ENCODE peak calls at places on chromosomes 4 and X, in nine cellular contexts. One of them, this sample, is unnamed.

GRCh38 chr4:108830509-108831244 is 67.8 kb upstream of the ETNPPL start:
- DNase-seq in activated naive CD4-positive, alpha-beta T cell treated with anti-CD3 and anti-CD28 coated beads, Interleukin-2, amount 50 U/mL, for 16 hours: no peak
- DNase-seq in iPS-NIHi11: no peak
- DNase-seq in activated CD4-positive, alpha-beta T cell treated with anti-CD3 and anti-CD28 coated beads, Interleukin-2, amount 10 ng/mL, durations not matched to agents 7 days and 5 days: peak; percentile 12
- DNase-seq in T follicular helper cell: no peak
- DNase-seq in PC-3: no peak
- DNase-seq in iris pigment epithelial cell: peak; percentile 82
- DNase-seq in myocyte: peak; percentile 98
- DNase-seq in SW 1271: no peak
- DNase-seq in this sample: peak; percentile 21

GRCh38 chr4:76513517-76513916 is 78.5 kb downstream of the SHROOM3 start:
- DNase-seq in SW 1271: no peak
- DNase-seq in PC-3: peak; percentile 26
- DNase-seq in myocyte: no peak
- DNase-seq in iris pigment epithelial cell: no peak
- DNase-seq in activated naive CD4-positive, alpha-beta T cell treated with anti-CD3 and anti-CD28 coated beads, Interleukin-2, amount 50 U/mL, for 16 hours: no peak
- DNase-seq in T follicular helper cell: no peak
- DNase-seq in iPS-NIHi11: no peak
- DNase-seq in activated CD4-positive, alpha-beta T cell treated with anti-CD3 and anti-CD28 coated beads, Interleukin-2, amount 10 ng/mL, durations not matched to agents 7 days and 5 days: no peak
- DNase-seq in this sample: no peak

GRCh38 chr4:158796370-158797140 is 27.7 kb downstream of the FNIP2 start:
- DNase-seq in iris pigment epithelial cell: peak; percentile 58
- DNase-seq in SW 1271: no peak
- DNase-seq in PC-3: no peak
- DNase-seq in iPS-NIHi11: no peak
- DNase-seq in activated naive CD4-positive, alpha-beta T cell treated with anti-CD3 and anti-CD28 coated beads, Interleukin-2, amount 50 U/mL, for 16 hours: no peak
- DNase-seq in activated CD4-positive, alpha-beta T cell treated with anti-CD3 and anti-CD28 coated beads, Interleukin-2, amount 10 ng/mL, durations not matched to agents 7 days and 5 days: no peak
- DNase-seq in T follicular helper cell: no peak
- DNase-seq in myocyte: no peak
- DNase-seq in this sample: peak; percentile 46

GRCh38 chr4:98519268-98519993 is 139.0 kb downstream of the TSPAN5 start:
- DNase-seq in activated naive CD4-positive, alpha-beta T cell treated with anti-CD3 and anti-CD28 coated beads, Interleukin-2, amount 50 U/mL, for 16 hours: no peak
- DNase-seq in PC-3: no peak
- DNase-seq in myocyte: no peak
- DNase-seq in iris pigment epithelial cell: peak; percentile 93
- DNase-seq in activated CD4-positive, alpha-beta T cell treated with anti-CD3 and anti-CD28 coated beads, Interleukin-2, amount 10 ng/mL, durations not matched to agents 7 days and 5 days: no peak
- DNase-seq in T follicular helper cell: no peak
- DNase-seq in SW 1271: no peak
- DNase-seq in iPS-NIHi11: no peak
- DNase-seq in this sample: no peak

GRCh38 chrX:47722260-47722659 is 63.3 kb upstream of the UXT start:
- DNase-seq in T follicular helper cell: no peak
- DNase-seq in myocyte: no peak
- DNase-seq in PC-3: no peak
- DNase-seq in activated naive CD4-positive, alpha-beta T cell treated with anti-CD3 and anti-CD28 coated beads, Interleukin-2, amount 50 U/mL, for 16 hours: no peak
- DNase-seq in iris pigment epithelial cell: no peak
- DNase-seq in SW 1271: no peak
- DNase-seq in iPS-NIHi11: no peak
- DNase-seq in activated CD4-positive, alpha-beta T cell treated with anti-CD3 and anti-CD28 coated beads, Interleukin-2, amount 10 ng/mL, durations not matched to agents 7 days and 5 days: no peak
- DNase-seq in this sample: no peak

GRCh38 chr4:48902266-48902665 is 4.3 kb downstream of the OCIAD2 start:
- DNase-seq in iPS-NIHi11: no peak
- DNase-seq in activated CD4-positive, alpha-beta T cell treated with anti-CD3 and anti-CD28 coated beads, Interleukin-2, amount 10 ng/mL, durations not matched to agents 7 days and 5 days: no peak
- DNase-seq in T follicular helper cell: no peak
- DNase-seq in SW 1271: no peak
- DNase-seq in activated naive CD4-positive, alpha-beta T cell treated with anti-CD3 and anti-CD28 coated beads, Interleukin-2, amount 50 U/mL, for 16 hours: no peak
- DNase-seq in iris pigment epithelial cell: peak; percentile 42
- DNase-seq in myocyte: no peak
- DNase-seq in PC-3: peak; percentile 18
- DNase-seq in this sample: no peak

GRCh38 chr4:186018756-186019155 is 50.2 kb upstream of the TLR3 start:
- DNase-seq in PC-3: no peak
- DNase-seq in iris pigment epithelial cell: no peak
- DNase-seq in activated naive CD4-positive, alpha-beta T cell treated with anti-CD3 and anti-CD28 coated beads, Interleukin-2, amount 50 U/mL, for 16 hours: no peak
- DNase-seq in T follicular helper cell: no peak
- DNase-seq in iPS-NIHi11: no peak
- DNase-seq in activated CD4-positive, alpha-beta T cell treated with anti-CD3 and anti-CD28 coated beads, Interleukin-2, amount 10 ng/mL, durations not matched to agents 7 days and 5 days: no peak
- DNase-seq in SW 1271: no peak
- DNase-seq in myocyte: no peak
- DNase-seq in this sample: no peak

GRCh38 chr4:30753316-30753715 is 33.1 kb downstream of the PCDH7 start:
- DNase-seq in T follicular helper cell: no peak
- DNase-seq in myocyte: no peak
- DNase-seq in iris pigment epithelial cell: peak; percentile 76
- DNase-seq in PC-3: peak; percentile 72
- DNase-seq in activated naive CD4-positive, alpha-beta T cell treated with anti-CD3 and anti-CD28 coated beads, Interleukin-2, amount 50 U/mL, for 16 hours: no peak
- DNase-seq in iPS-NIHi11: no peak
- DNase-seq in activated CD4-positive, alpha-beta T cell treated with anti-CD3 and anti-CD28 coated beads, Interleukin-2, amount 10 ng/mL, durations not matched to agents 7 days and 5 days: no peak
- DNase-seq in SW 1271: no peak
- DNase-seq in this sample: no peak

GRCh38 chr4:94621491-94622080 is 136.2 kb upstream of the BMPR1B start:
- DNase-seq in activated CD4-positive, alpha-beta T cell treated with anti-CD3 and anti-CD28 coated beads, Interleukin-2, amount 10 ng/mL, durations not matched to agents 7 days and 5 days: peak; percentile 39
- DNase-seq in iPS-NIHi11: peak; percentile 44
- DNase-seq in SW 1271: peak; percentile 34
- DNase-seq in myocyte: peak; percentile 48
- DNase-seq in activated naive CD4-positive, alpha-beta T cell treated with anti-CD3 and anti-CD28 coated beads, Interleukin-2, amount 50 U/mL, for 16 hours: no peak
- DNase-seq in PC-3: peak; percentile 67
- DNase-seq in iris pigment epithelial cell: peak; percentile 44
- DNase-seq in T follicular helper cell: peak; percentile 2
- DNase-seq in this sample: peak; percentile 25

GRCh38 chr4:524196-524595 is 25.2 kb downstream of the PIGG start:
- DNase-seq in iris pigment epithelial cell: no peak
- DNase-seq in SW 1271: no peak
- DNase-seq in activated naive CD4-positive, alpha-beta T cell treated with anti-CD3 and anti-CD28 coated beads, Interleukin-2, amount 50 U/mL, for 16 hours: no peak
- DNase-seq in myocyte: no peak
- DNase-seq in PC-3: no peak
- DNase-seq in iPS-NIHi11: no peak
- DNase-seq in T follicular helper cell: no peak
- DNase-seq in activated CD4-positive, alpha-beta T cell treated with anti-CD3 and anti-CD28 coated beads, Interleukin-2, amount 10 ng/mL, durations not matched to agents 7 days and 5 days: no peak
- DNase-seq in this sample: no peak

GRCh38 chr4:1402021-1402515 is 4.2 kb downstream of the NKX1-1 start:
- DNase-seq in myocyte: no peak
- DNase-seq in T follicular helper cell: no peak
- DNase-seq in activated naive CD4-positive, alpha-beta T cell treated with anti-CD3 and anti-CD28 coated beads, Interleukin-2, amount 50 U/mL, for 16 hours: no peak
- DNase-seq in iris pigment epithelial cell: no peak
- DNase-seq in iPS-NIHi11: peak; percentile 38
- DNase-seq in SW 1271: no peak
- DNase-seq in activated CD4-positive, alpha-beta T cell treated with anti-CD3 and anti-CD28 coated beads, Interleukin-2, amount 10 ng/mL, durations not matched to agents 7 days and 5 days: no peak
- DNase-seq in PC-3: no peak
- DNase-seq in this sample: peak; percentile 14

GRCh38 chrX:50036481-50036880 is 114.1 kb downstream of the CLCN5 start:
- DNase-seq in SW 1271: no peak
- DNase-seq in myocyte: no peak
- DNase-seq in iPS-NIHi11: no peak
- DNase-seq in activated naive CD4-positive, alpha-beta T cell treated with anti-CD3 and anti-CD28 coated beads, Interleukin-2, amount 50 U/mL, for 16 hours: no peak
- DNase-seq in T follicular helper cell: no peak
- DNase-seq in PC-3: no peak
- DNase-seq in iris pigment epithelial cell: no peak
- DNase-seq in activated CD4-positive, alpha-beta T cell treated with anti-CD3 and anti-CD28 coated beads, Interleukin-2, amount 10 ng/mL, durations not matched to agents 7 days and 5 days: no peak
- DNase-seq in this sample: no peak

GRCh38 chrX:27236681-27237080 is 226.5 kb downstream of the PPP4R3C start:
- DNase-seq in activated naive CD4-positive, alpha-beta T cell treated with anti-CD3 and anti-CD28 coated beads, Interleukin-2, amount 50 U/mL, for 16 hours: no peak
- DNase-seq in T follicular helper cell: no peak
- DNase-seq in iPS-NIHi11: no peak
- DNase-seq in iris pigment epithelial cell: no peak
- DNase-seq in SW 1271: no peak
- DNase-seq in PC-3: no peak
- DNase-seq in myocyte: no peak
- DNase-seq in activated CD4-positive, alpha-beta T cell treated with anti-CD3 and anti-CD28 coated beads, Interleukin-2, amount 10 ng/mL, durations not matched to agents 7 days and 5 days: no peak
- DNase-seq in this sample: no peak

GRCh38 chr4:113223001-113223400 is 173.5 kb downstream of the ANK2 start:
- DNase-seq in iris pigment epithelial cell: no peak
- DNase-seq in iPS-NIHi11: no peak
- DNase-seq in T follicular helper cell: no peak
- DNase-seq in activated CD4-positive, alpha-beta T cell treated with anti-CD3 and anti-CD28 coated beads, Interleukin-2, amount 10 ng/mL, durations not matched to agents 7 days and 5 days: no peak
- DNase-seq in PC-3: no peak
- DNase-seq in SW 1271: no peak
- DNase-seq in activated naive CD4-positive, alpha-beta T cell treated with anti-CD3 and anti-CD28 coated beads, Interleukin-2, amount 50 U/mL, for 16 hours: no peak
- DNase-seq in myocyte: no peak
- DNase-seq in this sample: no peak

GRCh38 chrX:135543924-135544323 is 23.5 kb downstream of the INTS6L start:
- DNase-seq in iPS-NIHi11: peak; percentile 18
- DNase-seq in PC-3: no peak
- DNase-seq in myocyte: no peak
- DNase-seq in SW 1271: no peak
- DNase-seq in T follicular helper cell: no peak
- DNase-seq in iris pigment epithelial cell: no peak
- DNase-seq in activated CD4-positive, alpha-beta T cell treated with anti-CD3 and anti-CD28 coated beads, Interleukin-2, amount 10 ng/mL, durations not matched to agents 7 days and 5 days: peak; percentile 29
- DNase-seq in activated naive CD4-positive, alpha-beta T cell treated with anti-CD3 and anti-CD28 coated beads, Interleukin-2, amount 50 U/mL, for 16 hours: peak; percentile 18
- DNase-seq in this sample: peak; percentile 14

GRCh38 chr4:96736352-96736889 is 896.5 kb downstream of the PDHA2 start:
- DNase-seq in SW 1271: peak; percentile 76
- DNase-seq in T follicular helper cell: no peak
- DNase-seq in myocyte: peak; percentile 50
- DNase-seq in iris pigment epithelial cell: peak; percentile 88
- DNase-seq in PC-3: peak; percentile 62
- DNase-seq in activated naive CD4-positive, alpha-beta T cell treated with anti-CD3 and anti-CD28 coated beads, Interleukin-2, amount 50 U/mL, for 16 hours: no peak
- DNase-seq in activated CD4-positive, alpha-beta T cell treated with anti-CD3 and anti-CD28 coated beads, Interleukin-2, amount 10 ng/mL, durations not matched to agents 7 days and 5 days: no peak
- DNase-seq in iPS-NIHi11: peak; percentile 62
- DNase-seq in this sample: no peak

GRCh38 chr4:95129708-95130343 is 372.1 kb downstream of the BMPR1B start:
- DNase-seq in SW 1271: peak; percentile 8
- DNase-seq in activated naive CD4-positive, alpha-beta T cell treated with anti-CD3 and anti-CD28 coated beads, Interleukin-2, amount 50 U/mL, for 16 hours: no peak
- DNase-seq in iris pigment epithelial cell: peak; percentile 100
- DNase-seq in iPS-NIHi11: no peak
- DNase-seq in T follicular helper cell: no peak
- DNase-seq in activated CD4-positive, alpha-beta T cell treated with anti-CD3 and anti-CD28 coated beads, Interleukin-2, amount 10 ng/mL, durations not matched to agents 7 days and 5 days: no peak
- DNase-seq in myocyte: peak; percentile 93
- DNase-seq in PC-3: peak; percentile 97
- DNase-seq in this sample: peak; percentile 62

GRCh38 chr4:139574641-139575040 is 18.6 kb upstream of the SETD7 start:
- DNase-seq in SW 1271: no peak
- DNase-seq in iPS-NIHi11: no peak
- DNase-seq in PC-3: no peak
- DNase-seq in myocyte: no peak
- DNase-seq in T follicular helper cell: no peak
- DNase-seq in iris pigment epithelial cell: no peak
- DNase-seq in activated CD4-positive, alpha-beta T cell treated with anti-CD3 and anti-CD28 coated beads, Interleukin-2, amount 10 ng/mL, durations not matched to agents 7 days and 5 days: no peak
- DNase-seq in activated naive CD4-positive, alpha-beta T cell treated with anti-CD3 and anti-CD28 coated beads, Interleukin-2, amount 50 U/mL, for 16 hours: no peak
- DNase-seq in this sample: no peak

GRCh38 chrX:3191821-3192220 is 150.6 kb downstream of the ARSF start:
- DNase-seq in T follicular helper cell: no peak
- DNase-seq in PC-3: no peak
- DNase-seq in SW 1271: no peak
- DNase-seq in activated naive CD4-positive, alpha-beta T cell treated with anti-CD3 and anti-CD28 coated beads, Interleukin-2, amount 50 U/mL, for 16 hours: no peak
- DNase-seq in iris pigment epithelial cell: no peak
- DNase-seq in myocyte: peak; percentile 28
- DNase-seq in iPS-NIHi11: no peak
- DNase-seq in activated CD4-positive, alpha-beta T cell treated with anti-CD3 and anti-CD28 coated beads, Interleukin-2, amount 10 ng/mL, durations not matched to agents 7 days and 5 days: no peak
- DNase-seq in this sample: no peak